ENCODE peak calls at places on chromosomes 7 and 10, in six cellular contexts. S is EL, K is cardiac fibroblast, T is left colon, F is heart right ventricle, C is GM12878. R is an unnamed sample.

GRCh38 chr7:142581341-142581740 is 167.9 kb upstream of the PRSS1 start:
- DNase-seq in S (peak), C (no peak), K (peak), T (no peak), F (no peak), R (peak)

GRCh38 chr7:1317654-1318450 is 85.2 kb downstream of the UNCX start:
- DNase-seq in K (no peak), C (no peak), F (no peak), S (no peak), T (no peak), R (no peak)

GRCh38 chr10:114632869-114633715 is 25.0 kb downstream of the ABLIM1 start:
- DNase-seq in T (no peak), K (peak), S (peak), C (no peak), F (peak), R (no peak)

GRCh38 chr7:117803476-117803875 is 69.8 kb downstream of the CTTNBP2 start:
- DNase-seq in C (no peak), K (no peak), F (no peak), T (no peak), S (no peak), R (no peak)

GRCh38 chr10:101956105-101956504 is 99.9 kb downstream of the ARMH3 start:
- DNase-seq in K (no peak), C (no peak), F (no peak), S (no peak), T (no peak), R (no peak)

GRCh38 chr10:68047088-68047487 is 28.0 kb downstream of the HERC4 start:
- DNase-seq in K (no peak), S (no peak), C (no peak), T (no peak), F (no peak), R (no peak)

GRCh38 chr7:159012353-159013069 is 132.2 kb downstream of the VIPR2 start:
- DNase-seq in S (no peak), T (peak), K (no peak), F (peak), C (no peak), R (no peak)

GRCh38 chr10:128045833-128046120 is 80.4 kb downstream of the MKI67 start:
- DNase-seq in T (no peak), C (no peak), K (no peak), F (no peak), S (no peak), R (no peak)

GRCh38 chr7:51316666-51317581 is at the start of gene COBL:
- DNase-seq in F (peak), T (peak), S (no peak), C (no peak), K (no peak), R (no peak)

GRCh38 chr10:24957624-24958435 is 5.4 kb upstream of the PRTFDC1 start:
- DNase-seq in T (no peak), K (peak), F (peak), C (no peak), S (peak), R (no peak)

GRCh38 chr10:121614746-121615145 is 16.5 kb upstream of the FGFR2 start:
- DNase-seq in T (no peak), K (no peak), F (no peak), C (no peak), S (no peak), R (no peak)

GRCh38 chr7:157526604-157527003 is 189.8 kb downstream of the DNAJB6 start:
- DNase-seq in C (no peak), F (no peak), T (no peak), S (no peak), K (no peak), R (no peak)

GRCh38 chr7:108805808-108806397 is 236.2 kb downstream of the DNAJB9 start:
- DNase-seq in C (no peak), T (no peak), F (no peak), S (peak), K (peak), R (no peak)

GRCh38 chr10:61000769-61001730 is 57.1 kb upstream of the RHOBTB1 start:
- DNase-seq in K (no peak), C (no peak), F (no peak), T (no peak), S (peak), R (no peak)

GRCh38 chr7:151251328-151251925 is 2.9 kb upstream of the SMARCD3 start:
- DNase-seq in F (peak), T (no peak), K (peak), S (peak), C (no peak), R (no peak)

GRCh38 chr10:80966326-80966986 is 428.8 kb downstream of the SH2D4B start:
- DNase-seq in T (no peak), F (no peak), C (peak), S (no peak), K (no peak), R (peak)

GRCh38 chr7:141484907-141485306 is 66.3 kb upstream of the AGK start:
- DNase-seq in K (no peak), S (no peak), C (no peak), T (no peak), F (no peak), R (no peak)

GRCh38 chr7:63065684-63066083 is 933.0 kb upstream of the ZNF722 start:
- DNase-seq in T (no peak), C (no peak), K (no peak), F (no peak), S (no peak), R (no peak)

GRCh38 chr7:43693687-43694398 is 35.5 kb downstream of the COA1 start:
- DNase-seq in K (peak), F (no peak), C (no peak), T (no peak), S (peak), R (no peak)

GRCh38 chr7:148665211-148665610 is 33.5 kb upstream of the CUL1 start:
- DNase-seq in T (no peak), F (no peak), C (no peak), S (no peak), K (peak), R (no peak)

R was measured in GM06990.